ENCODE peak calls at places on chromosomes 2 and 18, in nine cellular contexts. L is left ventricle myocardium inferior; C is CD4-positive, alpha-beta memory T cell; Y is CD8-positive, alpha-beta memory T cell; D is A549; I is ovary; A is cardiac muscle cell; K is CD8-positive, alpha-beta T cell; M is PC-3. F is an unnamed sample. For H3K4me1, the result is how much of the 10 kb centered on the place peaks cover.

GRCh38 chr2:199861116-199861774 is 10.3 kb upstream of the FTCDNL1 start:
- DNase-seq in L (no peak), C (peak), Y (no peak), D (peak), I (no peak), A (peak), K (no peak), M (peak), F (no peak)

GRCh38 chr18:58041633-58042032 is 2.4 kb upstream of the NEDD4L start:
- DNase-seq in L (no peak), C (no peak), Y (no peak), D (no peak), I (no peak), A (peak), K (no peak), M (no peak), F (no peak)

GRCh38 chr2:134173338-134174016 is 80.4 kb upstream of the MGAT5 start:
- DNase-seq in L (peak), C (no peak), Y (no peak), D (no peak), I (no peak), A (no peak), K (no peak), M (no peak), F (no peak)

GRCh38 chr2:67237288-67237687 is 159.8 kb upstream of the ETAA1 start:
- DNase-seq in L (no peak), C (no peak), Y (no peak), D (no peak), I (no peak), A (no peak), K (no peak), M (peak), F (no peak)

GRCh38 chr18:63963610-63964256 is 6.1 kb upstream of the SERPINB8 start:
- DNase-seq in L (no peak), C (peak), Y (peak), D (no peak), I (no peak), A (peak), K (peak), M (peak), F (peak)

GRCh38 chr2:191881982-191882816 is 35.3 kb upstream of the CAVIN2 start:
- DNase-seq in L (no peak), C (no peak), Y (no peak), D (no peak), I (no peak), A (no peak), K (no peak), M (no peak), F (no peak)

GRCh38 chr2:66236067-66236705 is 198.7 kb upstream of the MEIS1 start:
- DNase-seq in L (peak), C (no peak), Y (no peak), D (no peak), I (no peak), A (no peak), K (no peak), M (no peak), F (no peak)

GRCh38 chr2:26887142-26887541 is 39.2 kb downstream of the DPYSL5 start:
- DNase-seq in L (peak), C (no peak), Y (no peak), D (no peak), I (no peak), A (no peak), K (no peak), M (no peak), F (no peak)

GRCh38 chr2:169761251-169761969 is 27.8 kb downstream of the KLHL23 start:
- DNase-seq in L (no peak), C (no peak), Y (no peak), D (no peak), I (no peak), A (no peak), K (no peak), M (no peak), F (no peak)

GRCh38 chr2:217331577-217332139 is 471.8 kb upstream of the TNP1 start:
- DNase-seq in L (no peak), C (no peak), Y (no peak), D (peak), I (no peak), A (peak), K (no peak), M (peak), F (no peak)

GRCh38 chr2:110114007-110114591 is 1.5 kb downstream of the MALL start:
- DNase-seq in L (no peak), C (no peak), Y (no peak), D (peak), I (no peak), A (no peak), K (no peak), M (peak), F (no peak)

GRCh38 chr2:85549826-85550225 is 10.9 kb downstream of the MAT2A start:
- DNase-seq in L (no peak), C (no peak), Y (no peak), D (no peak), I (no peak), A (peak), K (no peak), M (peak), F (no peak)

GRCh38 chr18:21682276-21683051 is 22.1 kb downstream of the ABHD3 start:
- DNase-seq in L (no peak), C (peak), Y (no peak), D (no peak), I (no peak), A (peak), K (peak), M (no peak), F (no peak)

GRCh38 chr2:85585781-85586105 is 1.5 kb downstream of the VAMP5 start:
- DNase-seq in L (no peak), C (no peak), Y (no peak), D (no peak), I (no peak), A (peak), K (no peak), M (peak), F (no peak)

GRCh38 chr2:217611056-217611455 is 391.7 kb downstream of the TNS1 start:
- DNase-seq in L (no peak), C (no peak), Y (no peak), D (no peak), I (no peak), A (no peak), K (no peak), M (no peak), F (no peak)

GRCh38 chr2:89848114-89848513 is 1156.6 kb downstream of the RPIA start:
- DNase-seq in L (no peak), C (no peak), Y (no peak), D (no peak), I (no peak), A (no peak), K (no peak), M (no peak), F (no peak)

GRCh38 chr2:155372969-155373368 is 674.5 kb downstream of the KCNJ3 start:
- DNase-seq in L (no peak), C (no peak), Y (no peak), D (no peak), I (no peak), A (peak), K (no peak), M (peak), F (no peak)

GRCh38 chr18:37335337-37335736 is 230.3 kb downstream of the CELF4 start:
- DNase-seq in L (no peak), C (no peak), Y (no peak), D (no peak), I (no peak), A (peak), K (no peak), M (no peak), F (no peak)

GRCh38 chr18:14085770-14086458 is 46.3 kb downstream of the ZNF519 start:
- DNase-seq in L (no peak), C (no peak), Y (no peak), D (no peak), I (no peak), A (no peak), K (no peak), M (no peak), F (no peak)

GRCh38 chr2:173545364-173545734 is 190.7 kb downstream of the CDCA7 start:
- DNase-seq in L (no peak), C (no peak), Y (no peak), D (no peak), I (no peak), A (peak), K (no peak), M (peak), F (no peak)

GRCh38 chr18:36186461-36187137 is 698 bp upstream of the MOCOS start:
- DNase-seq in L (peak), C (no peak), Y (peak), D (no peak), I (peak), A (peak), K (no peak), M (peak), F (no peak)

GRCh38 chr2:84963692-84964405 is 7.1 kb upstream of the KCMF1 start:
- DNase-seq in L (no peak), C (no peak), Y (no peak), D (no peak), I (no peak), A (peak), K (no peak), M (peak), F (no peak)

GRCh38 chr2:225070811-225071210 is 28.5 kb upstream of the DOCK10 start:
- DNase-seq in L (no peak), C (no peak), Y (no peak), D (no peak), I (no peak), A (no peak), K (no peak), M (no peak), F (no peak)

GRCh38 chr2:17146358-17146757 is 371.9 kb downstream of the RAD51AP2 start:
- DNase-seq in L (no peak), C (no peak), Y (no peak), D (no peak), I (no peak), A (no peak), K (no peak), M (no peak), F (no peak)

GRCh38 chr2:222102746-222103349 is 195.9 kb downstream of the PAX3 start:
- DNase-seq in L (no peak), C (no peak), Y (no peak), D (no peak), I (no peak), A (no peak), K (no peak), M (no peak), F (no peak)

GRCh38 chr18:35573531-35573930 is 8.0 kb upstream of the GALNT1 start:
- DNase-seq in L (no peak), C (no peak), Y (no peak), D (no peak), I (no peak), A (no peak), K (no peak), M (no peak), F (no peak)

GRCh38 chr2:156339110-156339847 is 6.8 kb upstream of the NR4A2 start:
- DNase-seq in L (no peak), C (no peak), Y (no peak), D (no peak), I (no peak), A (no peak), K (no peak), M (no peak), F (no peak)

GRCh38 chr2:225660262-225661091 is 261.0 kb downstream of the NYAP2 start:
- DNase-seq in L (peak), C (peak), Y (peak), D (peak), I (peak), A (peak), K (peak), M (peak), F (peak)

GRCh38 chr18:41150316-41150715 is 804.7 kb upstream of the PIK3C3 start:
- DNase-seq in L (no peak), C (no peak), Y (no peak), D (no peak), I (no peak), A (no peak), K (no peak), M (no peak), F (no peak)

GRCh38 chr2:217930783-217931563 is 71.8 kb downstream of the TNS1 start:
- DNase-seq in L (peak), C (no peak), Y (no peak), D (no peak), I (no peak), A (no peak), K (no peak), M (no peak), F (no peak)

DNA sequence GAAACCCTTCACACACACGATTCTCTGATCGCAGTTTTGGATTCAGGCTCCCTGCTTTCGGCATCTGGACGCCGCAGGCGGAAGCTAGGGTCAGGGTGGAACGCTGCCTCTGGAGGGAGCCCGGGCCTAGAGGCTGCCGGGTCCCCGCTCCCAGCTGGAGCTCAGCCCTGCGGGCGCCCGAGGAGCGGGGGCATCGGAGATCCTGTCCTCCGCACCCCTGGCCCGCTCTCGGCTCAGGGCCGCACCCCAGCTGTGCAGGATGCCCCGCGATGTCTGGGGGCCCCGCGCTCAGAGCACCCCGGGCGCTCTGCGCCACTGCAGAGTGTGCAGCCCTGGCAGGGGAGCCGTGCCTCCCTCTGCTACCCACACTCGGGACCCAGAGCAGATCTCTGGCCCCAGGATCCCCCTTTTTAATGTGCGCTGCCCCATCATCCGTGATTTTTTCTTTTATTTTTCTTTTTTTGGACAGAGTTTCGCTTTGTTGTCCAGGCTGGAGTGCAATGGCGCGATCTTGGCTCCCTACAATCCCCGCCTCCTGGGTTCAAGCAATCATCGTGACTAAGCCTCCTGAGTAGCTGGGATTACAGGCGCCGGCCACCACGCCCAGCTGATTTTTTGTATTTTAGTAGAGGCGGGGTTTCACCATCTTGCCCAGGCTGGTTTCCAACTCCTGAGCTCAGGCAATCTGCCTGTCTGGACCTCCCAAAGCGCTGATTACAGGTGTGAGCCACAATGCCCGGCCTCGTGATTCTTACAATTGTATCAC is 54.8 kb upstream of the TUBA3E start:
- DNase-seq in L (no peak), C (no peak), Y (no peak), D (peak), I (no peak), A (peak), K (no peak), M (no peak), F (no peak)
- H3K27ac ChIP-seq in L (no peak), C (no peak), Y (no peak), D (peak), I (no peak), A (no peak), K (no peak), M (no peak), F (no peak)

GRCh38 chr2:168749264-168749663 is 53.2 kb upstream of the NOSTRIN start:
- DNase-seq in L (no peak), C (no peak), Y (no peak), D (no peak), I (no peak), A (no peak), K (no peak), M (no peak), F (no peak)

GRCh38 chr2:168752361-168752760 is 50.1 kb upstream of the NOSTRIN start:
- DNase-seq in L (peak), C (no peak), Y (no peak), D (no peak), I (no peak), A (no peak), K (no peak), M (no peak), F (no peak)

GRCh38 chr2:168751104-168751768 is 51.2 kb upstream of the NOSTRIN start:
- DNase-seq in L (no peak), C (peak), Y (peak), D (no peak), I (no peak), A (no peak), K (peak), M (no peak), F (no peak)

GRCh38 chr2:168757223-168757622 is 45.2 kb upstream of the NOSTRIN start:
- DNase-seq in L (no peak), C (no peak), Y (no peak), D (no peak), I (no peak), A (no peak), K (no peak), M (no peak), F (no peak)

GRCh38 chr2:168753765-168754334 is 48.6 kb upstream of the NOSTRIN start:
- DNase-seq in L (no peak), C (no peak), Y (no peak), D (no peak), I (no peak), A (no peak), K (no peak), M (no peak), F (no peak)
- H3K4me1 ChIP-seq in L (half or more), C (half or more), Y (half or more), D (under half), I (under half), A (under half), K (half or more), M (under half), F (under half)

GRCh38 chr2:231604685-231605606 is 12.3 kb downstream of the TEX44 start:
- DNase-seq in L (peak), C (peak), Y (peak), D (peak), I (peak), A (peak), K (peak), M (peak), F (peak)

GRCh38 chr2:231602874-231603467 is 10.3 kb downstream of the TEX44 start:
- DNase-seq in L (peak), C (no peak), Y (no peak), D (no peak), I (peak), A (no peak), K (no peak), M (no peak), F (no peak)

GRCh38 chr2:231606941-231607340 is 14.3 kb downstream of the TEX44 start:
- DNase-seq in L (no peak), C (no peak), Y (no peak), D (no peak), I (no peak), A (no peak), K (no peak), M (no peak), F (no peak)

GRCh38 chr2:231604101-231604684 is 11.5 kb downstream of the TEX44 start:
- DNase-seq in L (peak), C (no peak), Y (no peak), D (peak), I (peak), A (no peak), K (no peak), M (no peak), F (peak)

GRCh38 chr2:231605607-231606091 is 13.0 kb downstream of the TEX44 start:
- DNase-seq in L (peak), C (no peak), Y (no peak), D (no peak), I (peak), A (no peak), K (no peak), M (no peak), F (no peak)
- H3K4me3 ChIP-seq in L (peak), C (no peak), Y (no peak), D (peak), I (no peak), A (no peak), K (no peak), M (no peak), F (no peak)

DNA sequence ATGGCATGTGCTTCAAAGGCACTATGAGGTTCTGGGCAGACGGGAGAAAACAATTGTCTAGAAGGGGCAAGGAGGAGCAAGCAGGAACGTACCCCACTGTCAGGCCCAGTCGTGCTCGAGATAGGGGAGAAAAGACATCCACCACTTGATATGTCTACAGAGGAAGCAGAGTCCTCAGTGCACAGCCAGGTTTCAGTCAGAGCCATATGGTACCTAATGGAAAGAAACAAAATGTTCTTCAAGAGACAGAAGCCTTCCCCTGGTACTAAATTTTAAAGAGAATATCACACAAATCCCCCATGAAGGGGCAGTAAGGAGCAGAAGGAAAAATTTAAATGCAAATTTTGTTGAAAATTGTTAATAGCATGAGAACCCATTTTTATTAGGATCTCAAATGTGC is 21.9 kb downstream of the THUMPD2 start:
- DNase-seq in L (no peak), C (no peak), Y (no peak), D (no peak), I (no peak), A (no peak), K (no peak), M (no peak), F (no peak)
- H3K27ac ChIP-seq in L (no peak), C (no peak), Y (no peak), D (no peak), I (no peak), A (no peak), K (no peak), M (no peak), F (no peak)

GRCh38 chr2:36455788-36456187 is 100.2 kb downstream of the CRIM1 start:
- DNase-seq in L (no peak), C (no peak), Y (no peak), D (no peak), I (no peak), A (no peak), K (no peak), M (no peak), F (no peak)
- H3K4me1 ChIP-seq in L (half or more), C (under half), Y (under half), D (half or more), I (under half), A (under half), K (under half), M (under half), F (under half)

GRCh38 chr2:42547014-42547413 is 21.4 kb upstream of the MTA3 start:
- DNase-seq in L (no peak), C (no peak), Y (no peak), D (no peak), I (no peak), A (no peak), K (no peak), M (no peak), F (no peak)

GRCh38 chr2:42542871-42543270 is 25.6 kb upstream of the MTA3 start:
- DNase-seq in L (no peak), C (no peak), Y (no peak), D (no peak), I (no peak), A (no peak), K (no peak), M (no peak), F (no peak)

GRCh38 chr2:42547446-42548295 is 20.8 kb upstream of the MTA3 start:
- DNase-seq in L (no peak), C (no peak), Y (no peak), D (no peak), I (no peak), A (no peak), K (no peak), M (no peak), F (no peak)

GRCh38 chr2:42545714-42546390 is 22.6 kb upstream of the MTA3 start:
- DNase-seq in L (no peak), C (no peak), Y (no peak), D (no peak), I (no peak), A (no peak), K (no peak), M (no peak), F (no peak)

DNA sequence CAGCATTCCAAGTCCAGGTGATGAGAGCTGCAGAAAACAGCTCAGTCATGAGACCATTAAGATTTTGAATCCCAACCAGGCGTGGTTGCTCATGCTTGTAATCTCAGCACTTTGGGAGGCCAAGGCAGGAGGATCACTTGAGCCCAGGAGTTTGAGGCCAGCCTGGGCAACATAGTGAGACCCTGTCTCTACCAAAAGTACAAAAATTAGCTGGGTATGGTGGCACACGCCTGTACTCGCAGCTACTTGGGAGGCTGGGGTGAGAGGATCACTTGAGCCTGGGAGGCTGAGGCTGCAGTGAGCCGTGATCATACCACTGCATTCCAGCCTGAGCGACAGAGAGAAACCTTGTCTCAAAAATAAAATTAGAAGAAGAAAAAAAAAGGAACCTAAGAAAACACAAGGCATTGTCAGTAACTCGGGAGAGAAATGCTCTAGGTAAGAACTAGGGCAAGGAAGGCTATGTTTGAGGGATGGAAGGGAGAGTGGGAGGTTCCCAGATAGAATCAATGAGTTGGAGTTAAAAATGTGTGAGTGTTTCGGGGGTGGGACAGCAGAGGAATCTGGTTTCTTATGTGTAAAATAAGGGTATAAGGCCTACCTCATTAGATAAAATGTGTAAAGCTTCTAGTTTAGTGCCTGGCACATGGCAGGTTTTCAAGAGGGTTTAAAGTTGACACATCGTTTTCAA is 23.3 kb upstream of the MTA3 start:
- DNase-seq in L (no peak), C (no peak), Y (no peak), D (no peak), I (no peak), A (no peak), K (no peak), M (no peak), F (no peak)
- H3K4me3 ChIP-seq in L (no peak), C (no peak), Y (no peak), D (no peak), I (no peak), A (no peak), K (no peak), M (no peak), F (no peak)